ENCODE peak calls at places on chromosomes 6 and 20, in four cellular contexts. One of them, this sample, is unnamed.

GRCh38 chr6:75266716-75267291 is 17.8 kb downstream of the TMEM30A start:
- DNase-seq in mesenchymal stem cell: peak
- DNase-seq in adipocyte: peak
- DNase-seq in NT2/D1: no peak
- DNase-seq in this sample: peak

GRCh38 chr20:50379991-50380696 is 130.0 kb upstream of the PTPN1 start:
- DNase-seq in adipocyte: no peak
- DNase-seq in mesenchymal stem cell: no peak
- DNase-seq in NT2/D1: no peak
- DNase-seq in this sample: no peak

GRCh38 chr6:117555262-117555849 is 47.0 kb downstream of the GOPC start:
- DNase-seq in NT2/D1: no peak
- DNase-seq in adipocyte: peak
- DNase-seq in mesenchymal stem cell: no peak
- DNase-seq in this sample: no peak

GRCh38 chr20:60123652-60124051 is 165.4 kb downstream of the CDH26 start:
- DNase-seq in mesenchymal stem cell: no peak
- DNase-seq in adipocyte: no peak
- DNase-seq in NT2/D1: no peak
- DNase-seq in this sample: no peak

GRCh38 chr6:84166395-84166794 is 61.0 kb downstream of the CEP162 start:
- DNase-seq in adipocyte: no peak
- DNase-seq in NT2/D1: no peak
- DNase-seq in mesenchymal stem cell: no peak
- DNase-seq in this sample: no peak

GRCh38 chr20:24148372-24148771 is 159.8 kb upstream of the GGTLC1 start:
- DNase-seq in adipocyte: no peak
- DNase-seq in NT2/D1: no peak
- DNase-seq in mesenchymal stem cell: no peak
- DNase-seq in this sample: no peak

GRCh38 chr6:135144678-135145508 is 36.2 kb upstream of the MYB start:
- DNase-seq in adipocyte: peak
- DNase-seq in mesenchymal stem cell: peak
- DNase-seq in NT2/D1: no peak
- DNase-seq in this sample: no peak

GRCh38 chr20:10761232-10761631 is 87.4 kb upstream of the JAG1 start:
- DNase-seq in adipocyte: peak
- DNase-seq in mesenchymal stem cell: no peak
- DNase-seq in NT2/D1: no peak
- DNase-seq in this sample: no peak

GRCh38 chr20:33373735-33374605 is 27.3 kb downstream of the CDK5RAP1 start:
- DNase-seq in NT2/D1: no peak
- DNase-seq in mesenchymal stem cell: peak
- DNase-seq in adipocyte: peak
- DNase-seq in this sample: no peak

GRCh38 chr6:105748737-105749161 is 337.4 kb upstream of the PRDM1 start:
- DNase-seq in adipocyte: no peak
- DNase-seq in NT2/D1: no peak
- DNase-seq in mesenchymal stem cell: peak
- DNase-seq in this sample: no peak

GRCh38 chr6:11307226-11307625 is 74.8 kb upstream of the NEDD9 start:
- DNase-seq in adipocyte: no peak
- DNase-seq in NT2/D1: no peak
- DNase-seq in mesenchymal stem cell: no peak
- DNase-seq in this sample: no peak

GRCh38 chr6:14889172-14889571 is 356.7 kb upstream of the JARID2 start:
- DNase-seq in NT2/D1: no peak
- DNase-seq in adipocyte: no peak
- DNase-seq in mesenchymal stem cell: peak
- DNase-seq in this sample: no peak

GRCh38 chr6:166722779-166723178 is 95.7 kb upstream of the RPS6KA2 start:
- DNase-seq in NT2/D1: no peak
- DNase-seq in mesenchymal stem cell: no peak
- DNase-seq in adipocyte: no peak
- DNase-seq in this sample: no peak

GRCh38 chr6:24504642-24505586 is 10.1 kb downstream of the ALDH5A1 start:
- DNase-seq in adipocyte: no peak
- DNase-seq in mesenchymal stem cell: no peak
- DNase-seq in NT2/D1: no peak
- DNase-seq in this sample: no peak

GRCh38 chr6:164163239-164163638 is 748.7 kb downstream of the QKI start:
- DNase-seq in NT2/D1: no peak
- DNase-seq in mesenchymal stem cell: no peak
- DNase-seq in adipocyte: no peak
- DNase-seq in this sample: no peak

GRCh38 chr6:138382498-138383265 is 5.0 kb downstream of the SMIM28 start:
- DNase-seq in mesenchymal stem cell: no peak
- DNase-seq in adipocyte: no peak
- DNase-seq in NT2/D1: no peak
- DNase-seq in this sample: no peak

GRCh38 chr6:97497713-97498331 is 214.8 kb upstream of the MMS22L start:
- DNase-seq in NT2/D1: peak
- DNase-seq in adipocyte: peak
- DNase-seq in mesenchymal stem cell: peak
- DNase-seq in this sample: peak

GRCh38 chr6:43509142-43509983 is 783 bp downstream of the LRRC73 start:
- DNase-seq in adipocyte: no peak
- DNase-seq in NT2/D1: no peak
- DNase-seq in mesenchymal stem cell: peak
- DNase-seq in this sample: no peak

GRCh38 chr6:137415127-137415833 is 78.9 kb downstream of the OLIG3 start:
- DNase-seq in NT2/D1: no peak
- DNase-seq in adipocyte: peak
- DNase-seq in mesenchymal stem cell: peak
- DNase-seq in this sample: no peak

GRCh38 chr20:10651227-10651990 is 22.4 kb downstream of the JAG1 start:
- DNase-seq in mesenchymal stem cell: peak
- DNase-seq in adipocyte: no peak
- DNase-seq in NT2/D1: no peak
- DNase-seq in this sample: no peak

GRCh38 chr20:48329676-48330644 is 497.8 kb downstream of the PREX1 start:
- DNase-seq in NT2/D1: no peak
- DNase-seq in mesenchymal stem cell: peak
- DNase-seq in adipocyte: peak
- DNase-seq in this sample: no peak

GRCh38 chr6:37033255-37033654 is 27.8 kb downstream of the FGD2 start:
- DNase-seq in NT2/D1: no peak
- DNase-seq in adipocyte: no peak
- DNase-seq in mesenchymal stem cell: peak
- DNase-seq in this sample: no peak

GRCh38 chr6:115901896-115902295 is 158.8 kb downstream of the FRK start:
- DNase-seq in mesenchymal stem cell: no peak
- DNase-seq in NT2/D1: no peak
- DNase-seq in adipocyte: no peak
- DNase-seq in this sample: no peak

GRCh38 chr6:107114872-107115694 is at the start of gene BEND3:
- DNase-seq in mesenchymal stem cell: peak
- DNase-seq in adipocyte: peak
- DNase-seq in NT2/D1: no peak
- DNase-seq in this sample: no peak

GRCh38 chr6:56851104-56851503 is 103.8 kb upstream of the BEND6 start:
- DNase-seq in adipocyte: peak
- DNase-seq in NT2/D1: peak
- DNase-seq in mesenchymal stem cell: peak
- DNase-seq in this sample: no peak

GRCh38 chr6:168582581-168582981 is 141.6 kb downstream of the SMOC2 start:
- DNase-seq in adipocyte: no peak
- DNase-seq in NT2/D1: no peak
- DNase-seq in mesenchymal stem cell: no peak
- DNase-seq in this sample: no peak

GRCh38 chr6:12423852-12424251 is 133.7 kb downstream of the EDN1 start:
- DNase-seq in adipocyte: no peak
- DNase-seq in NT2/D1: no peak
- DNase-seq in mesenchymal stem cell: peak
- DNase-seq in this sample: no peak

GRCh38 chr6:137115653-137116052 is 57.8 kb downstream of the IL22RA2 start:
- DNase-seq in mesenchymal stem cell: peak
- DNase-seq in NT2/D1: no peak
- DNase-seq in adipocyte: peak
- DNase-seq in this sample: no peak

GRCh38 chr6:19719691-19720127 is 117.5 kb upstream of the ID4 start:
- DNase-seq in NT2/D1: no peak
- DNase-seq in adipocyte: peak
- DNase-seq in mesenchymal stem cell: peak
- DNase-seq in this sample: no peak

GRCh38 chr6:157210954-157211353 is 112.4 kb downstream of the TMEM242 start:
- DNase-seq in adipocyte: no peak
- DNase-seq in mesenchymal stem cell: no peak
- DNase-seq in NT2/D1: no peak
- DNase-seq in this sample: no peak

GRCh38 chr6:57324538-57324937 is 7.1 kb downstream of the PRIM2 start:
- DNase-seq in mesenchymal stem cell: peak
- DNase-seq in NT2/D1: no peak
- DNase-seq in adipocyte: peak
- DNase-seq in this sample: no peak

GRCh38 chr6:51015394-51015793 is 196.7 kb downstream of the TFAP2B start:
- DNase-seq in adipocyte: no peak
- DNase-seq in mesenchymal stem cell: no peak
- DNase-seq in NT2/D1: no peak
- DNase-seq in this sample: no peak

GRCh38 chr6:21438237-21438985 is 155.1 kb upstream of the SOX4 start:
- DNase-seq in NT2/D1: no peak
- DNase-seq in mesenchymal stem cell: no peak
- DNase-seq in adipocyte: no peak
- DNase-seq in this sample: no peak

GRCh38 chr6:79810153-79810806 is 137.1 kb downstream of the ELOVL4 start:
- DNase-seq in mesenchymal stem cell: no peak
- DNase-seq in NT2/D1: no peak
- DNase-seq in adipocyte: no peak
- DNase-seq in this sample: no peak

GRCh38 chr20:25007491-25008305 is 15.1 kb upstream of the APMAP start:
- DNase-seq in adipocyte: no peak
- DNase-seq in NT2/D1: no peak
- DNase-seq in mesenchymal stem cell: no peak
- DNase-seq in this sample: no peak

GRCh38 chr20:35828434-35828833 is 56.6 kb downstream of the PHF20 start:
- DNase-seq in adipocyte: peak
- DNase-seq in mesenchymal stem cell: no peak
- DNase-seq in NT2/D1: no peak
- DNase-seq in this sample: no peak

GRCh38 chr20:11716239-11716944 is 201.3 kb upstream of the BTBD3 start:
- DNase-seq in adipocyte: peak
- DNase-seq in mesenchymal stem cell: peak
- DNase-seq in NT2/D1: peak
- DNase-seq in this sample: no peak

GRCh38 chr20:51688600-51688999 is 79.6 kb downstream of the ATP9A start:
- DNase-seq in mesenchymal stem cell: no peak
- DNase-seq in NT2/D1: no peak
- DNase-seq in adipocyte: no peak
- DNase-seq in this sample: no peak

GRCh38 chr20:14721926-14722325 is 384.5 kb upstream of the FLRT3 start:
- DNase-seq in mesenchymal stem cell: no peak
- DNase-seq in adipocyte: peak
- DNase-seq in NT2/D1: no peak
- DNase-seq in this sample: no peak

GRCh38 chr20:38873050-38873581 is 53.1 kb upstream of the FAM83D start:
- DNase-seq in NT2/D1: no peak
- DNase-seq in mesenchymal stem cell: no peak
- DNase-seq in adipocyte: no peak
- DNase-seq in this sample: no peak

GRCh38 chr20:38870733-38871559 is 55.3 kb upstream of the FAM83D start:
- DNase-seq in NT2/D1: no peak
- DNase-seq in mesenchymal stem cell: no peak
- DNase-seq in adipocyte: no peak
- DNase-seq in this sample: no peak

GRCh38 chr20:38872036-38872435 is 54.2 kb upstream of the FAM83D start:
- DNase-seq in adipocyte: no peak
- DNase-seq in mesenchymal stem cell: no peak
- DNase-seq in NT2/D1: no peak
- DNase-seq in this sample: no peak

GRCh38 chr20:38871560-38871953 is 54.7 kb upstream of the FAM83D start:
- DNase-seq in NT2/D1: no peak
- DNase-seq in adipocyte: no peak
- DNase-seq in mesenchymal stem cell: no peak
- DNase-seq in this sample: no peak

GRCh38 chr20:38872491-38873049 is 53.6 kb upstream of the FAM83D start:
- DNase-seq in adipocyte: no peak
- DNase-seq in NT2/D1: no peak
- DNase-seq in mesenchymal stem cell: no peak
- DNase-seq in this sample: no peak
- H3K9ac ChIP-seq in adipocyte: no peak
- H3K9ac ChIP-seq in NT2/D1: peak
- H3K9ac ChIP-seq in mesenchymal stem cell: no peak
- H3K9ac ChIP-seq in this sample: no peak

GRCh38 chr20:5691918-5692618 is 58.1 kb upstream of the SHLD1 start:
- DNase-seq in adipocyte: no peak
- DNase-seq in NT2/D1: no peak
- DNase-seq in mesenchymal stem cell: no peak
- DNase-seq in this sample: no peak
- H3K9ac ChIP-seq in adipocyte: no peak
- H3K9ac ChIP-seq in NT2/D1: no peak
- H3K9ac ChIP-seq in mesenchymal stem cell: no peak
- H3K9ac ChIP-seq in this sample: no peak

DNA sequence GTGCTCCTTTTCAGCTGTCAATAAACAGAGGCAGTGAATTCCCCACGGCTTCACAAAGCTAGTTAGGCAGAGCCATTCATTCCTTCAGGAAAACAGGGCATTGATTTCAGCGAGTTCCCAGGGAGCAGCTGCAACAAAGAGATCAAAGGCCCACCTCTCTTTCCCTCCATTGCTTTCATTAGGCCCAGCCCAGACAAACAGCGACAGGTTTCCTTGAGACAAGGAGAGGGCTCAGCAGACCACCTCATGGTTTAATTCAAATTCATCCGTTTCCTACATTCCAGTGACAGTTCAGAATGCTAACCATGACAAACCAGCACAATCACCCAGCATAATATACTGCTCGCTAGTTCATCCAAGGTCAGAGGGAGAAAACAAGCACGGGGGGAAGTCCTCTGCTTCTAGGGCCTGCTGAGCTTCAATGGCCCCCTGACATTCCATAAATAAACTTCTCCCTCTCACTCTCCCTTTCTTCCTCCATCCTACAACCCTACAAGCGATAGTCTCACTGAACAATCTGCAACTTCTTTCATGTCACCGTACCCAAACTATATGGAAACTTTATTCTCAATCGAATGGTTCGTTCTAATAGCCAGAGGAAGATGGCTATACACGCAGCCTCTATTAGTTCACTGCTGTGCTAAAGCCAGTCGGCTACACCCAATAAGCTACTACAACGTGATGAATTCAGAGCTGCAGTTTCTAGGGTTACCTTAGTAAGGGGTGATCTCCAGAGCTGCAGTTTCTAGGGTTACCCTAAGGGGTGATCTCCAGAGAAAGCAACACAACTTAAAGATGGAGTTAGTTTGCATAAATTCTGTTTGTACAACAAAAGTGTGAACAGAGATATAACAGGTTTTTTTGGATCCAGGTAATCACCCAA is 34.7 kb downstream of the PLAGL1 start:
- DNase-seq in mesenchymal stem cell: peak
- DNase-seq in NT2/D1: peak
- DNase-seq in adipocyte: no peak
- DNase-seq in this sample: no peak
- H3K9ac ChIP-seq in mesenchymal stem cell: no peak
- H3K9ac ChIP-seq in NT2/D1: no peak
- H3K9ac ChIP-seq in adipocyte: no peak
- H3K9ac ChIP-seq in this sample: no peak

GRCh38 chr6:111615916-111616612 is 10.4 kb upstream of the TRAF3IP2 start:
- DNase-seq in adipocyte: no peak
- DNase-seq in mesenchymal stem cell: no peak
- DNase-seq in NT2/D1: no peak
- DNase-seq in this sample: no peak
- H3K9ac ChIP-seq in adipocyte: no peak
- H3K9ac ChIP-seq in mesenchymal stem cell: no peak
- H3K9ac ChIP-seq in NT2/D1: no peak
- H3K9ac ChIP-seq in this sample: no peak